ENCODE peak calls at places on chromosomes 1 and 21, in seven cellular contexts. C is brain microvascular endothelial cell, U is pancreas, O is left ventricle myocardium inferior, Y is neural progenitor cell, E is PC-3, N is mammary epithelial cell. L is an unnamed sample. For H3K27me3 and H3K36me3, the result is how much of the 10 kb centered on the place peaks cover.

GRCh38 chr1:228166170-228166936 is 749 bp downstream of the IBA57 start:
- DNase-seq in C (peak), U (no peak), O (peak), Y (peak), E (peak), N (peak), L (peak)

GRCh38 chr21:31553926-31554325 is 105.6 kb upstream of the SOD1 start:
- DNase-seq in C (no peak), U (no peak), O (no peak), Y (no peak), E (no peak), N (no peak), L (no peak)

GRCh38 chr1:17559618-17560419 is 20.3 kb downstream of the ARHGEF10L start:
- DNase-seq in C (no peak), U (no peak), O (no peak), Y (no peak), E (peak), N (peak), L (no peak)

GRCh38 chr21:46366966-46367365 is 43.0 kb downstream of the PCNT start:
- DNase-seq in C (no peak), U (no peak), O (no peak), Y (no peak), E (no peak), N (no peak), L (no peak)

GRCh38 chr1:16440150-16440479 is 409 bp upstream of the NECAP2 start:
- DNase-seq in C (no peak), U (no peak), O (no peak), Y (no peak), E (peak), N (no peak), L (no peak)

GRCh38 chr1:98992844-98993243 is 11.8 kb downstream of the PLPPR5 start:
- DNase-seq in C (no peak), U (no peak), O (no peak), Y (no peak), E (no peak), N (no peak), L (no peak)

GRCh38 chr1:54982739-54983138 is 2.3 kb downstream of the TMEM61 start:
- DNase-seq in C (no peak), U (no peak), O (no peak), Y (no peak), E (no peak), N (no peak), L (no peak)

GRCh38 chr1:214552174-214552608 is 789 bp upstream of the PTPN14 start:
- DNase-seq in C (peak), U (peak), O (peak), Y (peak), E (peak), N (peak), L (peak)

GRCh38 chr21:44582980-44583799 is 2.8 kb upstream of the KRTAP10-5 start:
- DNase-seq in C (no peak), U (no peak), O (no peak), Y (peak), E (peak), N (no peak), L (no peak)

GRCh38 chr1:99650773-99651437 is 5.0 kb downstream of the PALMD start:
- DNase-seq in C (no peak), U (no peak), O (no peak), Y (peak), E (no peak), N (peak), L (no peak)

GRCh38 chr21:37061926-37062591 is 10.8 kb downstream of the PIGP start:
- DNase-seq in C (peak), U (no peak), O (no peak), Y (no peak), E (no peak), N (no peak), L (no peak)

GRCh38 chr1:55575571-55576279 is 360.6 kb upstream of the USP24 start:
- DNase-seq in C (no peak), U (no peak), O (peak), Y (no peak), E (no peak), N (no peak), L (no peak)

GRCh38 chr1:92907949-92908684 is 53.1 kb downstream of the DIPK1A start:
- DNase-seq in C (no peak), U (no peak), O (no peak), Y (no peak), E (peak), N (peak), L (no peak)

DNA sequence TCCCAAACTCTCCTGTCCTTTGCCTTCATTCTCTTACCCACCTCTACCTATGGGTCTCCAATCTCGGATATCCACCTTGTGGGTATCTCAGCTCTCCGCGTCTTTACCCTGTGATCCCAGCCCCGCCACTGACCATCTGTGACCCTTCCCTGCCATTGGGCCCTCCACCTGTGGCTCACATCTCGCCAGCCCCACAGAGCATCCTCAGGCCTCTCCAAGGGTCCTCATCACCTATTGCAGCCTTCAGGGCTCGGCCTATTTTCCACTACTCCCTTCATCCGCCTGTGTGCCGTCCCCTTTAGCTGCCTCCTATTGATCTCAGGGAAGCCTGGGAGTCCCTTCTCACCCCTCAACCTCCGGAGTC is 11.1 kb downstream of the BCAN start:
- DNase-seq in C (no peak), U (no peak), O (no peak), Y (no peak), E (no peak), N (no peak), L (no peak)
- H3K27me3 ChIP-seq in C (under half), U (under half), O (half or more), Y (half or more), E (under half), N (under half), L (half or more)

GRCh38 chr1:41515778-41516167 is 31.3 kb upstream of the EDN2 start:
- DNase-seq in C (no peak), U (no peak), O (no peak), Y (no peak), E (no peak), N (no peak), L (no peak)

GRCh38 chr1:41514381-41514780 is 29.9 kb upstream of the EDN2 start:
- DNase-seq in C (no peak), U (no peak), O (no peak), Y (no peak), E (peak), N (no peak), L (no peak)

GRCh38 chr1:41517039-41517438 is 32.6 kb upstream of the EDN2 start:
- DNase-seq in C (no peak), U (peak), O (no peak), Y (no peak), E (no peak), N (no peak), L (no peak)

GRCh38 chr1:41515131-41515678 is 30.7 kb upstream of the EDN2 start:
- DNase-seq in C (no peak), U (no peak), O (no peak), Y (no peak), E (peak), N (peak), L (peak)

GRCh38 chr1:41516168-41516961 is 31.9 kb upstream of the EDN2 start:
- DNase-seq in C (peak), U (peak), O (peak), Y (peak), E (peak), N (peak), L (peak)
- H3K4me3 ChIP-seq in C (peak), U (peak), O (peak), Y (peak), E (peak), N (peak), L (peak)

DNA sequence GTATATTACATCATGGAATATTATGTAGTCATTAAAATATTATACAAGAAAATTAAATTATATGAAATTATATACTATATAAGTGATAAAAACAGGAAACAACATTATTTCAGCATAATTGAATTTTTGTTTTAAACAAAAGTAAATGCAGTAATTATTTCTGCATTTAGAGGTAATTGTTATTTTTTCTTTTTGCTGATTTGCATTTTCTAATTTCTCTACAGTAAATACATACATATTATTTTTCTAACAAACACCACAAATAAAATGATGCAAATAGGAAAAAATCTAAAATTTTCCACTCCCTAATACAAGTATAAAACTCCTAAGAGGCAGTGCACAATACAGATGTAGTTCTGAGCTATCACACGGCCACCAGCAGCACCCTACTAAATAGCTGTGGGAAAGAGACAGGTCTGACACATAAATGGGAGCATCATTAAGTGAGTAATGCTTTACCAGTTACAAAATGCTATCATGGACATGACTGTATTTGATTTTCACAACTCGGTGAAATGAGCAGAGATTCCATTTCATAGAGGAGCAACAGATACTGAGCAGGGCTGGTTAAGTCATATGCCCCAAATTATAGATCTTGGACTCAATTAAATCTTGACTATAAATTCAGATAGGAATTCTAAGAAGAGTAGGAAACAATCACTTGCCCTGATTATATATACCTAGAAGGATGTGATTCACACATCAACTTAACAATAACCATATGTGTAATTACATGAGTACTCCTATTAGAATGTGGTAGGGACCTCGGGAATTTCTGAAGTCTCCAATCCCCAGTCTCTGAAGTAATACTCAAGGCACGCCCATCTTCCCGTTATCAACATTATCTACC is 49.0 kb downstream of the NRIP1 start:
- DNase-seq in C (peak), U (no peak), O (no peak), Y (no peak), E (peak), N (peak), L (no peak)
- H3K36me3 ChIP-seq in C (under half), U (under half), O (under half), Y (under half), E (under half), N (under half), L (under half)

DNA sequence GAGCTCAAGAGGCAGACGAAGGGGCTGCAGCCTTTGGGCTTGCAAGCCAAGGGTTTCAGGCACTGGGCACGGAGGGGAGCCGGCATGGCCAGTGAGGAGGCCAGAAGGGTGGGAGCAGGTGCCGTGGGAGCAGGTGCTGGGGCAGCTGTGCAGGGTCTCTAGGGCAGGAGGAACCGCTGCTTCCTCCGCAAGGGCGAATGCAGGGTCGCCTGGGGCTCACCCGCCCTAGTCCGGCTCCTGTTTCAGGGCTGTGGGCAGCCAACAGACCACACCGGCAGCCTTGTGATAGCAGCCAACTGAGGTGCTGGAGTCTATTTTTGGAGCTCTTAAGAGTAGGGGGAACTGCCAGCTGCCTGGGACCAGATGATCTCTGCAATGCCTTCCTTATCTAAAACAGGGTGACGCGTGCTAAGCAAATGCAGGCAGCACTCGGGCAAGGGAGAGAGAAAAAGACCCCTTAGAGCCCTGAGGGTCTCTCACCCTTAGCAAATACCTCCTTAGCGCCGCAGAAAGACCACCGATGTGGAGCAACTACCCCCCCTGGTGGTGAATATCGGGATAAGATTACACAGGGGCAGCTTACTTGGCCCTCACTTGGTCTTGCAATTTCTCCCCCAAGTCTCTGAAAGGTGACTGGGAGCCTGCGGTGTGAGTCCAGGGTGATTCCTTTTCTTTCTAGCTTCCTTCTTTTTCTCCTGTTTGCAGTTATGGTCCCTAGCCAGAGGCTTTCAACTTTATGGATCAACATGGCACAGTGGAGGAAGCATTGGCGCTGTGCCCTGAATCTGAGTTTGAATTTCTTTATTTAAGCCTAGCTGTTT is 20.7 kb upstream of the MAPKAPK2 start:
- DNase-seq in C (peak), U (peak), O (peak), Y (peak), E (peak), N (peak), L (peak)
- H3K27me3 ChIP-seq in C (under half), U (under half), O (under half), Y (under half), E (under half), N (under half), L (under half)